ENCODE peak calls at places on chromosome 17, in four cellular contexts. M is H1, Y is HCT116, P is GM12878. S is an unnamed sample.

GRCh38 chr17:75033346-75034235 is 13.2 kb downstream of the ATP5PD start:
- DNase-seq in P (peak; percentile 83), Y (peak; percentile 94), M (peak; percentile 87), S (peak; percentile 82)

GRCh38 chr17:83203073-83203471 is 123.7 kb downstream of the METRNL start:
- DNase-seq in Y (no peak), P (no peak), M (no peak), S (no peak)

GRCh38 chr17:50847566-50847965 is 12.2 kb downstream of the WFIKKN2 start:
- DNase-seq in Y (no peak), M (no peak), P (no peak), S (no peak)

GRCh38 chr17:45409659-45410076 is 23.0 kb downstream of the ARHGAP27 start:
- DNase-seq in M (no peak), P (no peak), Y (no peak), S (no peak)

GRCh38 chr17:68343976-68344375 is 52.7 kb downstream of the ARSG start:
- DNase-seq in Y (no peak), M (no peak), P (no peak), S (no peak)

GRCh38 chr17:57406131-57406980 is 150.0 kb downstream of the MSI2 start:
- DNase-seq in P (no peak), M (no peak), Y (no peak), S (no peak)

GRCh38 chr17:51144266-51145022 is 8.9 kb upstream of the NME1 start:
- DNase-seq in Y (no peak), P (no peak), M (no peak), S (no peak)

GRCh38 chr17:28491860-28492259 is 14.3 kb upstream of the FOXN1 start:
- DNase-seq in M (no peak), P (no peak), Y (no peak), S (no peak)

GRCh38 chr17:10116676-10117075 is 81.7 kb downstream of the GAS7 start:
- DNase-seq in Y (no peak), P (no peak), M (no peak), S (no peak)

GRCh38 chr17:2002767-2003329 is 22.3 kb downstream of the RTN4RL1 start:
- DNase-seq in M (no peak), P (no peak), Y (no peak), S (no peak)

GRCh38 chr17:61770043-61770442 is 93.3 kb downstream of the BRIP1 start:
- DNase-seq in P (no peak), Y (no peak), M (no peak), S (no peak)

GRCh38 chr17:80260791-80261158 is at the start of gene RNF213:
- DNase-seq in P (no peak), Y (no peak), M (no peak), S (peak; percentile 88)

GRCh38 chr17:70078549-70078948 is 3.5 kb downstream of the KCNJ16 start:
- DNase-seq in Y (no peak), M (no peak), P (no peak), S (no peak)

GRCh38 chr17:68441064-68441770 is 16.1 kb downstream of the WIPI1 start:
- DNase-seq in M (no peak), P (no peak), Y (no peak), S (no peak)

GRCh38 chr17:42407289-42407836 is 15.7 kb downstream of the CAVIN1 start:
- DNase-seq in Y (no peak), M (no peak), P (no peak), S (peak; percentile 66)

GRCh38 chr17:969767-970387 is 9.7 kb downstream of the NXN start:
- DNase-seq in P (no peak), M (no peak), Y (peak; percentile 66), S (peak; percentile 24)

GRCh38 chr17:3965123-3965800 is 1.0 kb upstream of the ATP2A3 start:
- DNase-seq in P (peak; percentile 33), M (no peak), Y (peak; percentile 22), S (peak; percentile 83)

GRCh38 chr17:83202002-83203000 is 122.9 kb downstream of the METRNL start:
- DNase-seq in M (no peak), Y (no peak), P (no peak), S (no peak)

GRCh38 chr17:7380321-7380720 is 568 bp upstream of the TNK1 start:
- DNase-seq in P (no peak), M (no peak), Y (no peak), S (no peak)

GRCh38 chr17:56762988-56763387 is 70.7 kb downstream of the C17orf67 start:
- DNase-seq in M (no peak), P (no peak), Y (no peak), S (no peak)

GRCh38 chr17:55441544-55441943 is 19.9 kb upstream of the MMD start:
- DNase-seq in M (no peak), Y (no peak), P (no peak), S (no peak)

GRCh38 chr17:12996357-12996756 is 21.5 kb downstream of the ELAC2 start:
- DNase-seq in Y (no peak), P (no peak), M (no peak), S (no peak)

GRCh38 chr17:2453865-2454264 is 53.0 kb upstream of the MNT start:
- DNase-seq in Y (no peak), P (no peak), M (no peak), S (no peak)

GRCh38 chr17:21213491-21214014 is 408 bp downstream of the TMEM11 start:
- DNase-seq in Y (no peak), P (no peak), M (no peak), S (peak; percentile 39)

GRCh38 chr17:50150354-50151040 is at the start of gene PPP1R9B:
- DNase-seq in P (no peak), M (no peak), Y (no peak), S (no peak)

DNA sequence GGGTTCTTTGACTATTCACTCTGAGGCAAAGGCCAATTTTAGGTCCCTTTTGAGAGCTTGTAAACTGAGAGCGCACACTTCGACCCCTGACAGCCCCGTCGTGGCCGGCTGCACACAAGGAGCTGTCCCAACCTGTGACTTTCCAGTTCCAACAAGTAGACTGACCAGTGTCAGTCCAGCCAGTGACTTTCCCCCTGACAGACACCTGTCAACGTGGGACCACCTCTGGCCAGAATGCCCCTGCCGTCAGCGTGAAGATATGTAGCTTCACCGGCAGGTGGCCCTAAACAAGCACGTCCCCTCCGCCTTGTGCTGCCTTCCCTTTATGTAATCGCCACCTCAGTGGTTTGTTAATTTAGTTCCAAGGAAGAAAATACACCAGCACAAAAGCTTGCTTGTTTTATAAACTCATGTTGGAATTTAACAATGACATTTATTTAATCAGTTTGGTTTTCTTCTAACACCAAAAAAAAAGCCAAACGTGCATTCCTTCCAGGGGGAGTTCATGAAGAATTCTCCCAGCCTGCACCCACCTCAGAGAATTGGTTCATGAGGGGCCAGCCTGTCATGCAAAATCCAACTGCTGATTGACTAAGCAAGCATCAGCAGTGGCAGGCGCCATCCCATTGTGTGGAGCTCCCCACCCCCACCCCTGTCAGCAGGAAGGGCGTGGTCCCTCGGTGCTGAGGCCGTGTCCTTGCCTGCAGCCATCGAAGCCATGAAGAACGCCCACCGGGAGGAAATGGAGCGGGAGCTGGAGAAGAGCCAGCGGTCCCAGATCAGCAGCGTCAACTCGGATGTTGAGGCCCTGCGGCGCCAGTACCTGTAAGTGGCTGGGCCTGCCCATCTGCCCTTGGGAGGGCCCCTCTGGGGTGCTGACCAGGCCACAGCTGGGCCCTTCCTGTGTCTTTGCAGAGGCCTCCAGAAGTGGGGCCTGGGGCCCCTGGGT is 33.9 kb downstream of the PLD6 start:
- DNase-seq in Y (no peak), M (no peak), P (no peak), S (peak; percentile 76)
- TF ChIP-seq SRF in Y (no peak), M (no peak), P (no peak), S (no peak)

DNA sequence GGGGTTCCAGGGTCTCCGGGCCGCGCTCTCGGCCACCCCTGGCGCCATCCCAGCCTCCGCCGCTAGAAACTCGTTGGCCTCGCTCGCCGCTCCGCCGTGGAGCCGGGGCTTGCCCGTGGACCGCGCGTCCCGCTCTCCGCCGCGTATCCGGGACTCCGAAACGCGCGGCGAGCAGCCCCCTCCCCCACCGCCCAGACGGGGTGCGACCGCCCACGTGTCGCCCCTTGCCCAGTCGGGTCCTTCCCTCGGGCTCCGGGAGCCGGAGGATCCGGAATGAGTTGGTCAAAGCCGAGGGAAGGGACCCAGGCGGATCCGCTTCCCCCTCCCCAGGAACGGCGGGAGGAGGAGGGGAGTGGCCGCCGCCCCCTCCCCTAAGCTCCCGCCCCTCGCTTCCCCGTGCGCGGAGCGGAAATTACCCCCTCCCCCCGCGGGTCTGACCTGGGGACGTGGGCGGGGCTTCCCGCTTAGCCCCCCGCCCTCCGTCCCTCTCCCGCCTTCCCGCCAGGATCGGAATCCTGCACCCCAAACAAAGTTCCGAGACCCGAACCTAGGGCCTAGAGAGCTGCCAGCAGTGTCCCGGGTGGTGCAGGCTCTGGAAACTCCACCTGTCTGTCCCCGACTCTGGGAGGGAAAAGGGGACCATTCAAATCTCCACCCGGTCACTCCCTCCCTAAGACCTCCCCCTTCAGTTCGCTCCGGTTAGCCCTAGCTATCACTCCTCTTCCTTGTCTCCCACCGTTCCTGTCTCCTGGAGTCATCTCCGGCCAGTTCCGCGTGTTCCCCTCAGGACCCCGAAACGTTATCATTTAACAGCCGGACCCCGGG is 1.1 kb upstream of the IGF2BP1 start:
- DNase-seq in P (no peak), Y (no peak), M (peak; percentile 89), S (peak; percentile 88)
- TF ChIP-seq SRF in P (no peak), Y (no peak), M (no peak), S (peak; percentile 17)

GRCh38 chr17:17851101-17851500 is 14.3 kb upstream of the SREBF1 start:
- DNase-seq in P (no peak), Y (no peak), M (no peak), S (no peak)

GRCh38 chr17:17849863-17850373 is 13.1 kb upstream of the SREBF1 start:
- DNase-seq in P (peak; percentile 32), M (no peak), Y (no peak), S (peak; percentile 70)

GRCh38 chr17:17848311-17848710 is 11.5 kb upstream of the SREBF1 start:
- DNase-seq in Y (no peak), M (no peak), P (no peak), S (no peak)

GRCh38 chr17:17847726-17848125 is 10.9 kb upstream of the SREBF1 start:
- DNase-seq in M (no peak), Y (no peak), P (no peak), S (no peak)

DNA sequence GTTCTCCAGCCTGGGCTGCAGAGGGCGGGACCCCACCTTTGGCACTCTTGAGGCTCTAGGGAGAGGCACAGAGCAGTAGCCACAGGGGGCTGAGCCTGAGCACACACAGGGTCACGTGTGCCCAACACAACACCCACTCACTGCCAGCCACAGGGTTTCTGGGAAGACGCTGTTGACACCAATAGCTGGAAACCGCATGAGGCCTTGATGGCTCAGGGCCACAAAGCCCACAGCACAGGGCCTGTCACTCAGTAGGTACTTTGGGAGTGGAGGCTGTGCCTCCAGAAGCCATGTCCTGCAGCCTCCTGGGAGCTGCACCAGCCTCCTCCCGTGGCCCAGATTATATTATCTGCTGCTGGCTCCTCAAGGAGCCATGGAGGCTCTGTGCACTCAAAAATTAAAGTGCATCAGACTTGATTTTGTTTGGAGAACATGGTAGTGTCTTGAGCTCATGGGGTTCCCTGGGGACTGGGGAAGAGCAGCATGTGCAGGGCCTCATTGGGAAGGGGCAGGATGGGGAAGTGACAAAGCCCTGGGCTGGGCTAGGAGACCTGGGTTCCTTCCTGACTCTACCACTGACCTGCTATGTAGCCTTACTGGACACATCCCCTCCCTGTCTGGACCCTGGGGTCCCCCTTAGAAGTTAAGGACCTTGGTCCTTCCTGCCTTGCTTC is 12.5 kb upstream of the SREBF1 start:
- DNase-seq in P (peak; percentile 55), Y (no peak), M (no peak), S (peak; percentile 49)
- TF ChIP-seq SRF in P (no peak), Y (no peak), M (no peak), S (no peak)

GRCh38 chr17:79081571-79082276 is 7.1 kb downstream of the ENGASE start:
- DNase-seq in Y (no peak), P (no peak), M (no peak), S (no peak)

GRCh38 chr17:79082311-79083190 is 7.9 kb downstream of the ENGASE start:
- DNase-seq in Y (peak; percentile 22), M (no peak), P (no peak), S (peak; percentile 84)

GRCh38 chr17:79085154-79085920 is 10.7 kb downstream of the ENGASE start:
- DNase-seq in P (no peak), M (no peak), Y (no peak), S (no peak)

GRCh38 chr17:79084291-79085153 is 9.9 kb downstream of the ENGASE start:
- DNase-seq in Y (no peak), P (no peak), M (no peak), S (no peak)

GRCh38 chr17:79083191-79083971 is 8.8 kb downstream of the ENGASE start:
- DNase-seq in Y (no peak), P (no peak), M (no peak), S (no peak)
- TF ChIP-seq SRF in Y (no peak), P (no peak), M (no peak), S (no peak)

S was measured in K562.